ENCODE peak calls at places on chromosomes 5 and 9, in six cellular contexts. G is effector memory CD4-positive, alpha-beta T cell; D is heart right ventricle; X is tibial artery; P is CD8-positive, alpha-beta T cell; B is naive thymus-derived CD4-positive, alpha-beta T cell. F is an unnamed sample. For H3K36me3, the result is how much of the 10 kb centered on the place peaks cover.

GRCh38 chr9:105501414-105501813 is 53.6 kb downstream of the FSD1L start:
- DNase-seq in G (no peak), P (no peak), B (no peak), X (no peak), D (no peak), F (no peak)

GRCh38 chr5:75992677-75993582 is 90.3 kb upstream of the SV2C start:
- DNase-seq in D (no peak), P (no peak), X (no peak), B (no peak), G (no peak), F (no peak)

GRCh38 chr5:66739923-66740322 is 143.7 kb downstream of the MAST4 start:
- DNase-seq in D (no peak), P (no peak), B (no peak), G (no peak), X (no peak), F (no peak)

GRCh38 chr9:83336696-83337095 is 201.5 kb downstream of the FRMD3 start:
- DNase-seq in B (no peak), P (no peak), D (no peak), X (no peak), G (no peak), F (no peak)

GRCh38 chr9:125142560-125143376 is 560 bp downstream of the SCAI start:
- DNase-seq in P (peak), G (no peak), D (peak), X (no peak), B (no peak), F (no peak)

GRCh38 chr9:40925149-40925548 is 203.3 kb downstream of the FOXD4L6 start:
- DNase-seq in B (no peak), X (no peak), D (no peak), P (no peak), G (no peak), F (no peak)

GRCh38 chr5:127814225-127814973 is 111.2 kb downstream of the CCDC192 start:
- DNase-seq in P (no peak), B (no peak), D (no peak), X (no peak), G (no peak), F (no peak)

GRCh38 chr5:43602456-43602817 is 543 bp upstream of the NNT start:
- DNase-seq in X (no peak), D (peak), P (peak), B (peak), G (no peak), F (peak)

GRCh38 chr9:93058357-93059096 is at the start of gene SUSD3:
- DNase-seq in X (peak), P (peak), D (peak), B (peak), G (peak), F (peak)

GRCh38 chr5:159737263-159737662 is 179.0 kb upstream of the ADRA1B start:
- DNase-seq in X (peak), D (no peak), G (no peak), B (no peak), P (no peak), F (no peak)

GRCh38 chr5:95730011-95730700 is 980 bp upstream of the RHOBTB3 start:
- DNase-seq in P (no peak), D (no peak), X (no peak), B (no peak), G (no peak), F (no peak)

GRCh38 chr5:104088876-104089778 is 526.5 kb upstream of the NUDT12 start:
- DNase-seq in D (no peak), G (no peak), B (no peak), X (no peak), P (no peak), F (no peak)

GRCh38 chr9:87327567-87328125 is 170.0 kb upstream of the DAPK1 start:
- DNase-seq in G (no peak), D (no peak), P (no peak), B (no peak), X (no peak), F (no peak)

GRCh38 chr5:178535299-178536175 is 54.7 kb downstream of the COL23A1 start:
- DNase-seq in P (no peak), X (no peak), G (no peak), D (peak), B (no peak), F (peak)

GRCh38 chr5:113293613-113294340 is 141.0 kb downstream of the TSSK1B start:
- DNase-seq in B (peak), D (peak), X (no peak), G (no peak), P (no peak), F (no peak)

GRCh38 chr5:18113724-18114123 is 479.5 kb downstream of the TAF11L14 start:
- DNase-seq in X (no peak), P (no peak), B (no peak), D (no peak), G (no peak), F (no peak)

GRCh38 chr5:78731884-78732283 is 83.3 kb upstream of the LHFPL2 start:
- DNase-seq in B (no peak), G (no peak), D (no peak), X (no peak), P (no peak), F (no peak)

GRCh38 chr9:7318920-7319319 is 480.7 kb downstream of the DMAC1 start:
- DNase-seq in P (no peak), G (no peak), B (no peak), X (no peak), D (no peak), F (no peak)

GRCh38 chr9:7316458-7316795 is 483.2 kb downstream of the DMAC1 start:
- DNase-seq in P (no peak), D (no peak), X (no peak), B (no peak), G (no peak), F (no peak)

GRCh38 chr9:7315746-7316457 is 483.7 kb downstream of the DMAC1 start:
- DNase-seq in B (no peak), D (no peak), X (no peak), G (no peak), P (no peak), F (no peak)

GRCh38 chr9:7315116-7315515 is 484.5 kb downstream of the DMAC1 start:
- DNase-seq in P (no peak), B (no peak), D (no peak), X (no peak), G (no peak), F (no peak)

GRCh38 chr9:7316967-7317366 is 482.6 kb downstream of the DMAC1 start:
- DNase-seq in P (no peak), G (no peak), X (no peak), B (no peak), D (no peak), F (no peak)
- H3K27ac ChIP-seq in P (no peak), G (no peak), X (peak), B (no peak), D (no peak), F (peak)

GRCh38 chr9:136426787-136427186 is 12.9 kb downstream of the INPP5E start:
- DNase-seq in G (no peak), P (no peak), D (no peak), X (no peak), B (no peak), F (no peak)

GRCh38 chr9:136422876-136423275 is 12.4 kb downstream of the PMPCA start:
- DNase-seq in G (no peak), D (no peak), P (no peak), B (no peak), X (no peak), F (no peak)

GRCh38 chr9:136421791-136422190 is 11.3 kb downstream of the PMPCA start:
- DNase-seq in D (no peak), G (no peak), B (no peak), P (no peak), X (no peak), F (no peak)

GRCh38 chr9:136424750-136425362 is 14.4 kb downstream of the PMPCA start:
- DNase-seq in X (no peak), G (no peak), P (no peak), D (no peak), B (no peak), F (no peak)

GRCh38 chr9:136423432-136424146 is 13.1 kb downstream of the PMPCA start:
- DNase-seq in B (no peak), X (no peak), D (no peak), P (no peak), G (no peak), F (no peak)
- H3K36me3 ChIP-seq in B (under half), X (half or more), D (under half), P (under half), G (half or more), F (half or more)

GRCh38 chr5:173705512-173705825 is 89.0 kb upstream of the BOD1 start:
- DNase-seq in X (no peak), D (no peak), P (no peak), G (no peak), B (no peak), F (no peak)
- H3K27ac ChIP-seq in X (no peak), D (no peak), P (no peak), G (no peak), B (no peak), F (no peak)

GRCh38 chr9:137642892-137643291 is 24.1 kb downstream of the EHMT1 start:
- DNase-seq in B (no peak), X (peak), P (no peak), D (no peak), G (no peak), F (no peak)
- H3K36me3 ChIP-seq in B (under half), X (under half), P (under half), D (under half), G (under half), F (under half)

GRCh38 chr5:140595538-140595937 is 30.9 kb downstream of the SLC35A4 start:
- DNase-seq in X (no peak), B (no peak), D (peak), P (no peak), G (no peak), F (no peak)

GRCh38 chr5:140590861-140591260 is 26.2 kb downstream of the SLC35A4 start:
- DNase-seq in B (no peak), D (no peak), P (no peak), G (no peak), X (no peak), F (no peak)

GRCh38 chr5:140596364-140596763 is 31.7 kb downstream of the SLC35A4 start:
- DNase-seq in B (no peak), X (no peak), P (no peak), D (no peak), G (no peak), F (no peak)

GRCh38 chr5:140591747-140592372 is 27.2 kb downstream of the SLC35A4 start:
- DNase-seq in D (no peak), G (no peak), P (no peak), B (no peak), X (no peak), F (no peak)

DNA sequence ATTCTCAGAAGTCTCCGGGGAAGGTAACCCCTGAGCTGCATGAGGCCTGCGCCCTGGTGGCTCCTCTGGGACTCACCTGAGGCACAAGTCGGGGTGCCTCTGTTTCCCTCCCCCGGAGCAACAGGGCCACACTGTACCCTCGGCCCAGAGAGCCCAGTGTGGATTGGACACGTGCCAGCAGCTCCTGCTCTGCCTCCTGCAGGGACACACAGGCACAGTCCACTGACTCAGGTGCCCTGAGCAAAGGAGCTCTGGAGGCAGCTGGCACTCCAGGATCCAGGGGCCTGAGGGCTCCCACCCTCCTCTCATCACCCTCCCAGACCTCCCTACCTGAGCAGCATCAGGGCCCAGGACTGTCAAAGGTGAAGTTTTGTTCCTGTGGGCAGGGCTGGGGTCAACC is 29.5 kb downstream of the SLC35A4 start:
- DNase-seq in P (no peak), D (no peak), X (no peak), B (no peak), G (no peak), F (no peak)
- H3K27ac ChIP-seq in P (no peak), D (no peak), X (no peak), B (no peak), G (no peak), F (no peak)

F was measured in psoas muscle.